ENCODE peak calls at places on chromosomes 11 and 22, in five cellular contexts. B is NB4, O is kidney, H is type B pancreatic cell, J is upper lobe of right lung. F is an unnamed sample.

GRCh38 chr11:44334356-44335004 is 24.5 kb upstream of the ALX4 start:
- DNase-seq in J (peak; percentile 46), O (no peak), H (no peak), B (no peak), F (no peak)

GRCh38 chr11:61362542-61362875 is 335 bp downstream of the TMEM138 start:
- DNase-seq in O (no peak), H (no peak), J (no peak), B (peak; percentile 77), F (no peak)

GRCh38 chr11:103364687-103365086 is 255.5 kb downstream of the DYNC2H1 start:
- DNase-seq in B (no peak), J (no peak), O (no peak), H (no peak), F (no peak)

GRCh38 chr22:19802001-19802880 is 41.7 kb downstream of the TBX1 start:
- DNase-seq in H (no peak), B (no peak), J (peak; percentile 59), O (peak; percentile 57), F (peak; percentile 76)

GRCh38 chr11:97007283-97007682 is 617.5 kb downstream of the JRKL start:
- DNase-seq in O (no peak), J (no peak), H (no peak), B (no peak), F (no peak)

GRCh38 chr22:40728731-40729189 is 49.5 kb downstream of the MCHR1 start:
- DNase-seq in J (no peak), B (no peak), O (no peak), H (no peak), F (peak; percentile 61)

GRCh38 chr11:70606248-70606950 is 208.1 kb downstream of the CTTN start:
- DNase-seq in H (no peak), B (no peak), J (no peak), O (no peak), F (no peak)

GRCh38 chr11:82790723-82791487 is 57.2 kb upstream of the FAM181B start:
- DNase-seq in H (no peak), B (no peak), O (no peak), J (no peak), F (no peak)

GRCh38 chr11:43359432-43359818 is 705 bp downstream of the TTC17 start:
- DNase-seq in B (no peak), O (no peak), J (no peak), H (no peak), F (no peak)

GRCh38 chr11:35618497-35619029 is 303 bp downstream of the FJX1 start:
- DNase-seq in O (no peak), H (peak; percentile 69), J (peak; percentile 71), B (peak; percentile 10), F (peak; percentile 74)

GRCh38 chr11:76083563-76084451 is 122.5 kb downstream of the WNT11 start:
- DNase-seq in B (no peak), H (no peak), J (no peak), O (no peak), F (no peak)

GRCh38 chr22:27237342-27237741 is 564.2 kb downstream of the MN1 start:
- DNase-seq in J (no peak), O (no peak), H (no peak), B (no peak), F (no peak)

GRCh38 chr11:134786636-134787035 is 374.6 kb upstream of the B3GAT1 start:
- DNase-seq in H (no peak), B (no peak), O (no peak), J (no peak), F (no peak)

GRCh38 chr22:30747493-30747892 is 52.8 kb downstream of the OSBP2 start:
- DNase-seq in H (no peak), B (no peak), J (no peak), O (no peak), F (no peak)

GRCh38 chr11:206516-207212 is 535 bp downstream of the BET1L start:
- DNase-seq in B (peak; percentile 40), J (peak; percentile 69), H (peak; percentile 68), O (peak; percentile 72), F (peak; percentile 70)

GRCh38 chr22:37316875-37317371 is 34.6 kb downstream of the CYTH4 start:
- DNase-seq in B (peak; percentile 82), O (peak; percentile 88), J (peak; percentile 84), H (no peak), F (no peak)

GRCh38 chr11:47002366-47002765 is 65.8 kb downstream of the CSTPP1 start:
- DNase-seq in O (no peak), J (no peak), H (no peak), B (peak; percentile 37), F (no peak)

GRCh38 chr11:10204021-10204420 is 90.0 kb downstream of the SBF2 start:
- DNase-seq in J (no peak), O (no peak), H (no peak), B (no peak), F (no peak)

GRCh38 chr11:10205928-10206327 is 88.1 kb downstream of the SBF2 start:
- DNase-seq in J (no peak), O (no peak), B (no peak), H (no peak), F (no peak)

GRCh38 chr11:10211470-10211869 is 82.5 kb downstream of the SBF2 start:
- DNase-seq in O (no peak), H (no peak), J (no peak), B (no peak), F (no peak)

DNA sequence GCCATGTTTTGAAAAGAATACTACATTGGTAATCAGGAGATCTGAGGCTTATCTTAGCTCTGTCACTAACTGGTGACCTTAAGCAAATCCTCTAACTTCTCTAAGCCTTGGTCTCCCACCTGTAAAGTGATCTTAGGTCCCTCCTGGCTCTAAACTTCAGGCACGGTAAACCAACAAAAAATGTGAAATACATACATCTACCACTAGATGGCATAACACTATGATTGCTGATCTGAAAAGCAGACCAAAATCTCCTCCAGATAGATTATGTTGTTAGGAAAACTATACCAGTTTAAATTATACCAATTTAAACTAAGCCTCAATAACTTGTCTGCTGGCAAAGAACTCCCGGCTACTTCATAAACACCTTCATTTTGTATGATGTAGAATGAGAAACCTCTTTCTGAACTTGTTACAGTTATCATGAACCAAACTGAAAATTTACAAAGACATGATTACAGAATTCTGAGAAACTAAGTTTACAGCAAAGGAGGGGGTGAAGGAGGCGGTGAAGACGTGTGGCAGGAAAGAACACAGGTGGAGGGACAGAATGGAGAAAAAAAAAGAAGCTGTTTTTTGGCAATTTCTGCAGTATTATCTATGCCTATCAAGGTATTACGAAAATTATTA is 85.9 kb downstream of the SBF2 start:
- DNase-seq in O (no peak), H (no peak), J (no peak), B (peak; percentile 57), F (no peak)
- TF ChIP-seq CTCF in O (peak; percentile 59), H (peak; percentile 86), J (peak; percentile 74), B (peak; percentile 52), F (peak; percentile 91)

DNA sequence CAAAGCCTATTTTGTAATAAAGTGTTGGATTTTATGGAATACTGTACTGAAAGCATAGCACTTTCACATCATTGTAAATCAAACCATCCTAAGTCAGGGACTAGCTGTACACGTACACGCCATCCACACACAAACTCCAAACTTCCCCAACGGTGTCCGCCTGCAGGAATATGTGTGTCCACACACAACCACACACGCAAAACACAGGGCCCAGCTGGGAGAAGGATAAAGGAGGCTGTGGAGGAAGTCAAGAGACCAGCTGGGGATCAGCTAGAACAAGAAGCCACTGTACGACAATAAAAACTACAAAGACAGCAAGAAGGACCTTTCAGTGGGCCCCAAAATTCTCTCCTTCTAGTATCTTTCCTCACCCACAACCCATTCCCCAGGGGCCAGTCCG is 1.6 kb downstream of the TRIM29 start:
- DNase-seq in O (no peak), H (peak; percentile 52), J (peak; percentile 29), B (no peak), F (no peak)
- TF ChIP-seq CTCF in O (no peak), H (no peak), J (no peak), B (no peak), F (no peak)

GRCh38 chr11:65558002-65558784 is at the start of gene LTBP3:
- DNase-seq in O (peak; percentile 95), H (no peak), B (peak; percentile 69), J (peak; percentile 93), F (peak; percentile 93)
- TF ChIP-seq CTCF in O (no peak), H (no peak), B (no peak), J (no peak), F (peak; percentile 36)

DNA sequence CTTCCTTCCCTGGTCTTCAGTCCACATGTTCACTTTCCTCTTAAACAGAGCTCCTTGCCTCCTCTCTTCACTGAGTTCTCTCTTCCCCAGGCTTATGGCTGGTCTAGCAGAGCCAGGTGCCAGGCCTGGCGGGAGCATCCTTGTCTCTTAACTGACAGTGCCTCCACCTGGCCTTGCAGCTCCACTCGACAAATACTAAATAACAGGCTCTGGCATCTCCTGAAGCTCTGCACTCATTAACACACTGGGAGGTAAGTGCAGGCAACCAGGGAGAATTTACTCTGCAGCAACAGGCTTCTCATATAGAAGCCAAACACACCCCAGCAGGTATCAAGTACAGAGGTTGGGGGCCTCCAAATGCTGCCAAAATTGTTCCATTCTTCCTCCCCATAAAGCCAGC is 438.1 kb downstream of the SOX6 start:
- DNase-seq in O (no peak), J (peak; percentile 8), B (no peak), H (no peak), F (no peak)
- TF ChIP-seq CTCF in O (no peak), J (no peak), B (no peak), H (no peak), F (no peak)

GRCh38 chr11:34425863-34426262 is 12.9 kb upstream of the CAT start:
- DNase-seq in H (no peak), J (no peak), B (peak; percentile 95), O (no peak), F (no peak)
- TF ChIP-seq CTCF in H (no peak), J (no peak), B (no peak), O (no peak), F (no peak)

GRCh38 chr11:116333193-116333592 is 439.6 kb downstream of the BUD13 start:
- DNase-seq in O (no peak), B (peak; percentile 6), H (no peak), J (no peak), F (no peak)

GRCh38 chr11:116328851-116329250 is 443.9 kb downstream of the BUD13 start:
- DNase-seq in H (no peak), O (no peak), J (no peak), B (no peak), F (no peak)

GRCh38 chr11:116329354-116330090 is 443.3 kb downstream of the BUD13 start:
- DNase-seq in O (no peak), B (no peak), H (peak; percentile 6), J (no peak), F (no peak)

GRCh38 chr11:116330439-116331185 is 442.2 kb downstream of the BUD13 start:
- DNase-seq in B (no peak), J (no peak), H (peak; percentile 53), O (no peak), F (no peak)

GRCh38 chr11:116331381-116331780 is 441.4 kb downstream of the BUD13 start:
- DNase-seq in O (no peak), J (no peak), H (peak; percentile 39), B (no peak), F (no peak)
- TF ChIP-seq CTCF in O (no peak), J (no peak), H (no peak), B (no peak), F (no peak)

GRCh38 chr11:86358720-86359119 is 16.0 kb upstream of the CCDC81 start:
- DNase-seq in B (no peak), J (no peak), O (no peak), H (no peak), F (no peak)

GRCh38 chr11:86355256-86355655 is 19.4 kb upstream of the CCDC81 start:
- DNase-seq in B (no peak), H (no peak), J (no peak), O (no peak), F (no peak)

GRCh38 chr11:86363424-86363823 is 11.3 kb upstream of the CCDC81 start:
- DNase-seq in J (no peak), H (no peak), B (no peak), O (no peak), F (no peak)

GRCh38 chr11:86365566-86365965 is 9.1 kb upstream of the CCDC81 start:
- DNase-seq in H (no peak), O (no peak), B (no peak), J (no peak), F (no peak)

GRCh38 chr11:86360775-86361395 is 13.8 kb upstream of the CCDC81 start:
- DNase-seq in B (no peak), H (no peak), O (no peak), J (no peak), F (no peak)
- TF ChIP-seq CTCF in B (no peak), H (peak; percentile 58), O (no peak), J (no peak), F (peak; percentile 83)

F was measured in chondrocyte.